ENCODE peak calls at places on chromosomes 11 and 22, in eight cellular contexts. Q is retinal pigment epithelial cell, S is upper lobe of right lung, A is GM20000, I is Peyer's patch, E is nephron progenitor cell, H is GM06990, P is adrenal gland. M is an unnamed sample.
A peak's percentile ranks its signal among the peaks of the same experiment; 100 is the strongest.

GRCh38 chr11:6319879-6320410 is 356 bp downstream of the CAVIN3 start:
- DNase-seq in P (peak; percentile 86), S (peak; percentile 95), A (peak; percentile 68), I (peak; percentile 73), E (peak; percentile 60), Q (no peak), H (peak; percentile 32), M (peak; percentile 51)

GRCh38 chr22:48821346-48822186 is 1006.1 kb downstream of the BRD1 start:
- DNase-seq in H (no peak), S (no peak), Q (no peak), P (no peak), A (no peak), E (no peak), I (peak; percentile 26), M (no peak)

GRCh38 chr11:70424765-70425164 is 26.4 kb downstream of the CTTN start:
- DNase-seq in H (peak; percentile 48), I (no peak), S (no peak), E (no peak), P (no peak), A (peak; percentile 57), Q (no peak), M (peak; percentile 52)

GRCh38 chr11:76313913-76314740 is 66.8 kb downstream of the THAP12 start:
- DNase-seq in P (no peak), E (peak; percentile 33), S (no peak), Q (no peak), I (no peak), A (no peak), H (no peak), M (no peak)

GRCh38 chr11:92322225-92322624 is 97.6 kb downstream of the FAT3 start:
- DNase-seq in E (no peak), I (no peak), S (no peak), Q (no peak), A (no peak), H (no peak), P (no peak), M (no peak)

GRCh38 chr11:30585067-30585891 is 874 bp downstream of the MPPED2 start:
- DNase-seq in H (no peak), S (peak; percentile 64), Q (no peak), I (peak; percentile 46), E (peak; percentile 57), A (peak; percentile 53), P (peak; percentile 71), M (peak; percentile 49)

GRCh38 chr11:8268530-8269461 is 5.1 kb upstream of the LMO1 start:
- DNase-seq in I (peak; percentile 35), S (peak; percentile 33), H (no peak), P (peak; percentile 41), A (no peak), Q (no peak), E (peak; percentile 67), M (no peak)

GRCh38 chr11:96741068-96741467 is 351.3 kb downstream of the JRKL start:
- DNase-seq in Q (no peak), A (no peak), I (no peak), E (no peak), H (no peak), S (no peak), P (no peak), M (no peak)

GRCh38 chr11:69750875-69751597 is 24.1 kb downstream of the FGF4 start:
- DNase-seq in S (no peak), A (no peak), P (no peak), Q (no peak), E (no peak), I (no peak), H (no peak), M (no peak)

GRCh38 chr11:80727315-80727714 is 1286.5 kb upstream of the TENM4 start:
- DNase-seq in E (peak; percentile 5), I (no peak), P (peak; percentile 50), H (peak; percentile 15), Q (no peak), A (peak; percentile 10), S (no peak), M (peak; percentile 7)

GRCh38 chr11:72333657-72334056 is 89.7 kb upstream of the PHOX2A start:
- DNase-seq in H (no peak), A (no peak), Q (no peak), E (peak; percentile 12), I (no peak), S (no peak), P (peak; percentile 62), M (no peak)

GRCh38 chr11:5694642-5695041 is 5.1 kb downstream of the TRIM22 start:
- DNase-seq in H (no peak), E (no peak), I (no peak), P (no peak), Q (no peak), A (no peak), S (no peak), M (no peak)

GRCh38 chr11:72683782-72684200 is 9.6 kb upstream of the PDE2A start:
- DNase-seq in E (peak; percentile 93), Q (no peak), A (peak; percentile 81), P (peak; percentile 87), S (peak; percentile 80), I (peak; percentile 78), H (peak; percentile 59), M (peak; percentile 89)

GRCh38 chr11:79092791-79093313 is 348.0 kb downstream of the TENM4 start:
- DNase-seq in I (no peak), P (no peak), Q (peak; percentile 53), A (no peak), H (no peak), E (no peak), S (no peak), M (no peak)

GRCh38 chr11:82722236-82722635 is 11.4 kb downstream of the FAM181B start:
- DNase-seq in A (no peak), H (no peak), I (no peak), Q (no peak), S (no peak), P (no peak), E (no peak), M (no peak)

GRCh38 chr22:20021196-20022181 is 579 bp downstream of the TANGO2 start:
- DNase-seq in A (no peak), H (no peak), P (peak; percentile 92), E (peak; percentile 45), I (peak; percentile 59), S (peak; percentile 83), Q (peak; percentile 61), M (no peak)

GRCh38 chr11:674406-674805 is 20.6 kb downstream of the DEAF1 start:
- DNase-seq in H (no peak), S (no peak), P (no peak), Q (no peak), A (no peak), E (no peak), I (no peak), M (no peak)

GRCh38 chr22:23237841-23238240 is 57.5 kb downstream of the BCR start:
- DNase-seq in P (no peak), E (no peak), H (no peak), A (no peak), S (no peak), Q (no peak), I (no peak), M (no peak)

GRCh38 chr11:1057806-1058205 is 16.9 kb upstream of the MUC2 start:
- DNase-seq in A (no peak), H (no peak), E (no peak), P (no peak), Q (no peak), I (peak; percentile 44), S (peak; percentile 47), M (no peak)

GRCh38 chr22:44496305-44496704 is 1.7 kb downstream of the RTL6 start:
- DNase-seq in P (no peak), E (no peak), Q (no peak), H (no peak), I (no peak), S (no peak), A (no peak), M (no peak)

GRCh38 chr22:50063589-50064393 is 5.7 kb upstream of the TTLL8 start:
- DNase-seq in A (no peak), H (no peak), P (no peak), Q (no peak), S (no peak), I (no peak), E (no peak), M (no peak)

GRCh38 chr11:9231848-9232177 is 33.3 kb downstream of the DENND5A start:
- DNase-seq in H (no peak), Q (no peak), S (no peak), P (no peak), E (no peak), I (no peak), A (peak; percentile 53), M (peak; percentile 67)

GRCh38 chr11:32213223-32213622 is 122.3 kb downstream of the RCN1 start:
- DNase-seq in P (no peak), I (no peak), Q (peak; percentile 25), H (no peak), A (no peak), E (no peak), S (no peak), M (no peak)
- TF ChIP-seq CTCF in P (no peak), I (no peak), Q (no peak), H (no peak), A (no peak), E (no peak), S (no peak), M (no peak)

DNA sequence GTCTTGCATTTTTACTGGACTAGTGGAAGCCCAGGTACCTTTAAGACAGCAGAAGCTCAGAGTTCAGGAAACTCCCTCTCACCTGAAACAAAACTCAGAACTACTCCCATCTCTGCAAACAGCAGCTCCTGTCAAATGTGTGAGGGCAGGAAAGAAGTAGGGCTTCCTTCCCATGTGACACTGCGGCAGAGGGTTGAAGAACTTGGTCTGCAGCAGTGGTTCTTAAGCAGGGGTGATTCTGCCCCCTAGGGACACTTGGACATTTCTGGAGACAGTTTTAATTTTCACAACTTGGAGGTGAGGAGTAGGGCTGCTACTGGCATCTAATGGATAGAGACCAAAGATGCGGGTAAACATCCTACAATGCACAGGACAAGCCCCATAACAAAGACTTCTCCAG is 63.4 kb downstream of the RCN1 start:
- DNase-seq in Q (no peak), E (no peak), S (no peak), A (peak; percentile 28), P (no peak), H (no peak), I (no peak), M (no peak)
- TF ChIP-seq CTCF in Q (peak; percentile 34), E (no peak), S (no peak), A (no peak), P (no peak), H (peak; percentile 24), I (no peak), M (no peak)

GRCh38 chr22:32818446-32819115 is 17.1 kb downstream of the TIMP3 start:
- DNase-seq in S (no peak), A (no peak), P (no peak), H (no peak), Q (no peak), E (no peak), I (no peak), M (no peak)
- TF ChIP-seq CTCF in S (no peak), A (no peak), P (no peak), H (no peak), Q (no peak), E (no peak), I (no peak), M (no peak)

DNA sequence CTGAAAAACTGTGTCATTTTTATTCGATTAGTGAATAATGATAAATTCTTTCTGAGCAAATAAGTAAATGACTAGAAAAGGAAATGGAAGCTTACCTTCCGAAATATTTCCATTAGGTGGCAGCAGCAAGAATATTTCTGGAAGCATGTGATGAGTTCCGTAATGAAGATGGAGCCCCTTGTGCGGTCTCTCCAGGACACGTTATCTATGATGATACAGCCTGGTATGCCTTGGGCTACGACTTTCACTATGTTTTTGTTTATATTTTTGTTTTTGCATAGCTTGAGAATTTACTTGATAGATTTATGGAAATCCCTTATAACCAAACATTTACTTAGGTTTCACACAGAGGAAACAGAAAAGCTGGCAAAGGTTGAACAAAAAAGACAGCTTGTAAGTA is 25.7 kb downstream of the CASP5 start:
- DNase-seq in Q (no peak), S (no peak), P (no peak), H (no peak), E (no peak), A (no peak), I (no peak), M (no peak)
- TF ChIP-seq CTCF in Q (no peak), S (no peak), P (no peak), H (no peak), E (no peak), A (no peak), I (no peak), M (no peak)

M was measured in GM13976.